ENCODE peak calls at places on chromosomes 11 and 22, in seven cellular contexts. Q is COR-L47, S is mesendoderm, P is memory B cell, I is H9, K is caudate nucleus, D is HFF-Myc. Y is an unnamed sample.

GRCh38 chr11:12787847-12788246 is 113.6 kb downstream of the TEAD1 start:
- DNase-seq in S (no peak), P (no peak), K (no peak), I (no peak), D (no peak), Q (no peak), Y (no peak)

GRCh38 chr11:62542111-62542745 is 4.4 kb downstream of the AHNAK start:
- DNase-seq in I (no peak), P (no peak), K (no peak), D (no peak), Q (no peak), S (no peak), Y (no peak)

GRCh38 chr22:19430890-19431541 is 517 bp downstream of the HIRA start:
- DNase-seq in Q (peak; percentile 8), S (peak; percentile 82), I (peak; percentile 51), K (no peak), P (no peak), D (no peak), Y (peak; percentile 30)

GRCh38 chr11:73361953-73362776 is 14.0 kb upstream of the RELT start:
- DNase-seq in P (no peak), D (no peak), Q (no peak), K (no peak), I (peak; percentile 97), S (peak; percentile 92), Y (no peak)

GRCh38 chr11:34745209-34745608 is 124.3 kb downstream of the EHF start:
- DNase-seq in S (no peak), K (no peak), D (no peak), P (no peak), Q (peak; percentile 60), I (no peak), Y (no peak)

GRCh38 chr22:19691721-19692341 is 22.5 kb upstream of the SEPTIN5 start:
- DNase-seq in S (peak; percentile 83), I (peak; percentile 63), D (no peak), P (no peak), Q (no peak), K (no peak), Y (no peak)

GRCh38 chr11:36070215-36070976 is 126.5 kb downstream of the LDLRAD3 start:
- DNase-seq in Q (no peak), I (peak; percentile 58), K (no peak), S (no peak), D (no peak), P (no peak), Y (no peak)

GRCh38 chr11:117815262-117815803 is 9.2 kb downstream of the FXYD2 start:
- DNase-seq in K (no peak), Q (peak; percentile 73), D (no peak), S (no peak), I (no peak), P (peak; percentile 88), Y (no peak)

GRCh38 chr11:84273541-84273940 is 987.4 kb upstream of the CCDC90B start:
- DNase-seq in P (no peak), D (no peak), K (no peak), I (no peak), S (no peak), Q (no peak), Y (no peak)

GRCh38 chr22:40273319-40273718 is 73.0 kb upstream of the ADSL start:
- DNase-seq in S (no peak), Q (no peak), P (no peak), K (no peak), D (no peak), I (no peak), Y (no peak)

GRCh38 chr11:130129922-130130321 is 29.7 kb upstream of the ST14 start:
- DNase-seq in K (no peak), I (no peak), S (no peak), Q (no peak), P (no peak), D (no peak), Y (no peak)

GRCh38 chr11:70491696-70492472 is 93.6 kb downstream of the CTTN start:
- DNase-seq in D (no peak), Q (no peak), P (no peak), K (no peak), I (no peak), S (no peak), Y (peak; percentile 4)

GRCh38 chr11:82823635-82824614 is 76.3 kb downstream of the PRCP start:
- DNase-seq in K (no peak), S (no peak), D (no peak), P (no peak), I (no peak), Q (peak; percentile 75), Y (no peak)

GRCh38 chr11:63490551-63491239 is at the start of gene PLAAT5:
- DNase-seq in Q (no peak), S (peak; percentile 84), P (no peak), D (no peak), K (peak; percentile 39), I (peak; percentile 58), Y (no peak)

GRCh38 chr11:47078751-47079524 is 97.7 kb downstream of the ARFGAP2 start:
- DNase-seq in K (no peak), S (no peak), P (no peak), I (no peak), Q (no peak), D (no peak), Y (no peak)

GRCh38 chr11:75900848-75901247 is 85.8 kb downstream of the UVRAG start:
- DNase-seq in S (no peak), Q (no peak), K (no peak), P (no peak), I (no peak), D (no peak), Y (no peak)

GRCh38 chr11:20114588-20114987 is 45.7 kb downstream of the DBX1 start:
- DNase-seq in K (no peak), S (no peak), D (no peak), Q (no peak), I (no peak), P (no peak), Y (no peak)

GRCh38 chr11:62030071-62030684 is 62.7 kb upstream of the FTH1 start:
- DNase-seq in S (peak; percentile 72), D (no peak), K (no peak), Q (no peak), I (peak; percentile 87), P (no peak), Y (no peak)

GRCh38 chr11:31801298-31801702 is 9.8 kb downstream of the PAX6 start:
- DNase-seq in D (no peak), K (no peak), Q (no peak), S (peak; percentile 16), P (no peak), I (no peak), Y (no peak)

GRCh38 chr11:80782135-80782885 is 1341.5 kb upstream of the TENM4 start:
- DNase-seq in Q (no peak), I (peak; percentile 41), P (no peak), K (no peak), D (no peak), S (peak; percentile 78), Y (no peak)

GRCh38 chr11:73949246-73949645 is 1.6 kb upstream of the DNAJB13 start:
- DNase-seq in I (no peak), P (no peak), K (no peak), S (no peak), Q (no peak), D (no peak), Y (no peak)